ENCODE peak calls at places on chromosomes 3 and 15, in nine cellular contexts. U, X, G, I, D, B, Z, Y and P are unnamed samples.

GRCh38 chr3:171883257-171883892 is 40.2 kb downstream of the TMEM212 start:
- DNase-seq in U (no peak), X (no peak), G (no peak), I (no peak), D (no peak), B (no peak), Z (no peak), Y (no peak), P (no peak)

GRCh38 chr3:166425900-166426611 is 588.8 kb upstream of the BCHE start:
- DNase-seq in U (no peak), X (no peak), G (no peak), I (no peak), D (no peak), B (no peak), Z (no peak), Y (no peak), P (no peak)

GRCh38 chr15:46442901-46443590 is 808.2 kb downstream of the SQOR start:
- DNase-seq in U (no peak), X (no peak), G (no peak), I (no peak), D (no peak), B (no peak), Z (no peak), Y (no peak), P (no peak)

GRCh38 chr3:7957024-7957423 is 544.6 kb upstream of the LMCD1 start:
- DNase-seq in U (no peak), X (no peak), G (no peak), I (no peak), D (no peak), B (no peak), Z (no peak), Y (no peak), P (no peak)

GRCh38 chr3:47011371-47011770 is 31.9 kb downstream of the NBEAL2 start:
- DNase-seq in U (no peak), X (no peak), G (no peak), I (no peak), D (no peak), B (no peak), Z (no peak), Y (no peak), P (no peak)

GRCh38 chr15:51828621-51829359 is 663 bp upstream of the TMOD3 start:
- DNase-seq in U (no peak), X (no peak), G (no peak), I (no peak), D (no peak), B (peak; percentile 20), Z (no peak), Y (no peak), P (no peak)

GRCh38 chr15:91186892-91187644 is 87.0 kb downstream of the SV2B start:
- DNase-seq in U (no peak), X (no peak), G (peak; percentile 46), I (no peak), D (no peak), B (no peak), Z (no peak), Y (no peak), P (no peak)

GRCh38 chr15:45168286-45168685 is 19.5 kb downstream of the SHF start:
- DNase-seq in U (no peak), X (no peak), G (no peak), I (no peak), D (no peak), B (no peak), Z (no peak), Y (no peak), P (no peak)

GRCh38 chr3:38648024-38648658 is 1.3 kb downstream of the SCN5A start:
- DNase-seq in U (no peak), X (peak; percentile 8), G (no peak), I (no peak), D (no peak), B (no peak), Z (peak; percentile 85), Y (no peak), P (no peak)

GRCh38 chr3:38647217-38647970 is 2.1 kb downstream of the SCN5A start:
- DNase-seq in U (no peak), X (peak; percentile 4), G (no peak), I (no peak), D (no peak), B (no peak), Z (peak; percentile 53), Y (no peak), P (no peak)

GRCh38 chr3:38646062-38646461 is 3.4 kb downstream of the SCN5A start:
- DNase-seq in U (no peak), X (peak; percentile 4), G (no peak), I (no peak), D (no peak), B (peak; percentile 4), Z (peak; percentile 42), Y (no peak), P (no peak)

GRCh38 chr3:38645601-38646000 is 3.9 kb downstream of the SCN5A start:
- DNase-seq in U (no peak), X (no peak), G (no peak), I (no peak), D (no peak), B (peak; percentile 4), Z (peak; percentile 62), Y (no peak), P (no peak)

GRCh38 chr3:38646630-38647029 is 2.9 kb downstream of the SCN5A start:
- DNase-seq in U (no peak), X (peak; percentile 22), G (peak; percentile 59), I (no peak), D (no peak), B (peak; percentile 69), Z (peak; percentile 66), Y (no peak), P (no peak)
- TF ChIP-seq CTCF in U (peak; percentile 32), X (peak; percentile 24), G (peak; percentile 47), I (peak; percentile 24), D (peak; percentile 20), B (peak; percentile 59), Z (no peak), Y (peak; percentile 58), P (peak; percentile 32)

DNA sequence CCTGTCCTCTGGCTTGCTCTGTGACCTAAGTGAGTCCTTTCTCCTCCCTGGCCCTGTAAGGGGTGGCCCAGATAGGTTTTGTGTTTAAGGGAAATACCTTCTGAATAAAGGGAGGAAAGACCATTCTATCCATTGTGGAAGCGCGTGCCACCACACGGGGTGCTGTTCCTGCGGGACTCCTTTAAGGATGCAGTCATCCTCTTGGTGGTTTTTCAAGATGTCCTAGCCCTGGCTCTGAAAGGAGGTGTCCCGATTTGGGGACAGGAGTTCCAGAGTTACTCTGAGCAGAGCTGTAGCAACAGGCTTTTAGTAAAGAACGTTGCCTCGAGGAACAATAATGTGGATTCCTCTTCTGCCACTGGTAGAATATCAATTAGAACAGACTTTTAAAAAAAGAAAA is 9.6 kb downstream of the SLC6A6 start:
- DNase-seq in U (no peak), X (no peak), G (no peak), I (peak; percentile 28), D (no peak), B (no peak), Z (no peak), Y (no peak), P (no peak)
- TF ChIP-seq CTCF in U (peak; percentile 10), X (peak; percentile 42), G (no peak), I (peak; percentile 52), D (no peak), B (no peak), Z (no peak), Y (peak; percentile 32), P (no peak)

GRCh38 chr15:40381818-40382529 is 547 bp upstream of the KNSTRN start:
- DNase-seq in U (no peak), X (no peak), G (no peak), I (no peak), D (no peak), B (no peak), Z (no peak), Y (no peak), P (no peak)

GRCh38 chr15:40379374-40379773 is 3.1 kb upstream of the KNSTRN start:
- DNase-seq in U (no peak), X (no peak), G (no peak), I (no peak), D (no peak), B (no peak), Z (no peak), Y (no peak), P (no peak)

GRCh38 chr15:40377606-40378005 is 4.9 kb upstream of the KNSTRN start:
- DNase-seq in U (no peak), X (no peak), G (no peak), I (no peak), D (no peak), B (no peak), Z (no peak), Y (no peak), P (no peak)

GRCh38 chr15:40380636-40381035 is 1.9 kb upstream of the KNSTRN start:
- DNase-seq in U (no peak), X (no peak), G (no peak), I (no peak), D (no peak), B (no peak), Z (no peak), Y (no peak), P (no peak)

GRCh38 chr15:40379853-40380252 is 2.7 kb upstream of the KNSTRN start:
- DNase-seq in U (peak; percentile 96), X (no peak), G (no peak), I (no peak), D (peak; percentile 34), B (no peak), Z (no peak), Y (peak; percentile 97), P (no peak)
- TF ChIP-seq CTCF in U (no peak), X (no peak), G (no peak), I (no peak), D (no peak), B (no peak), Z (no peak), Y (no peak), P (no peak)

GRCh38 chr3:192514754-192515660 is 212.3 kb downstream of the FGF12 start:
- DNase-seq in U (no peak), X (peak; percentile 37), G (peak; percentile 1), I (peak; percentile 85), D (peak; percentile 9), B (no peak), Z (no peak), Y (no peak), P (peak; percentile 76)

GRCh38 chr3:192515661-192516040 is 211.7 kb downstream of the FGF12 start:
- DNase-seq in U (no peak), X (no peak), G (no peak), I (no peak), D (no peak), B (no peak), Z (no peak), Y (no peak), P (no peak)

GRCh38 chr3:192516850-192517249 is 210.5 kb downstream of the FGF12 start:
- DNase-seq in U (no peak), X (no peak), G (no peak), I (no peak), D (no peak), B (no peak), Z (no peak), Y (no peak), P (no peak)

DNA sequence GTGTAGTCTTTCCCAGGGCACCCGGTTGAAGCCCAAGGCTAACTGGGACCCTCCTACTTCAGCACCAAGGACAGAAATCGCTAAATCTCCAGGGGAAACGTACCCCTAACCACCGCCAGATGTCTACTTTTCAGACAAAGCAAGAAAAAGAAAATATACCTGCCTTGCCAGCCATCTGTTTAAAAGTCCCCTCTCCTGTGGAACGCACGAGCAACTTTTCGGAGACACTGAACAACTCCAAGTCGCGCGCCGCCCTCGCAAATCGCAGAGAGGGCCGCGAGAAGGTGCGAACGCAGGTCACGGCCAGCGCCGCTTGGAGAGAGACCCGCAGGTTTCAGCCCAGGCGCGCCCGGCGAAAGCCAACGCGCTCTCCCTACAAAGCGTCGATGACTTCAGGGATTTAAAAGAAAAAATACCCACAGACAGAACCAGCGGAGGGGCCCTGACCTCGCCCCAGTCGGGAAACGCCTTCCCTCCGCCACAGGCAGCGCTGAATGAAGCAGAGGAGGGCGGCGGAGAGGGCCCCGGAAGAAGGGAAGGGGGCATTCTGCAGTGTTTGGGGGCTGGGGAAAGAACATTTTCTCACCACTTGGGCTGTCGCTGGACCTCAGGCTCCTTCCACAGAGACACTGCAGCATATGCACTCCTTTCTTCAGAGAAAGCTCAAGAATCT is 213.1 kb downstream of the FGF12 start:
- DNase-seq in U (no peak), X (peak; percentile 12), G (no peak), I (peak; percentile 29), D (no peak), B (peak; percentile 44), Z (no peak), Y (no peak), P (peak; percentile 62)
- TF ChIP-seq CTCF in U (no peak), X (no peak), G (no peak), I (no peak), D (no peak), B (no peak), Z (no peak), Y (no peak), P (no peak)